ENCODE peak calls at places on chromosomes 5 and 9, in four cellular contexts. D is A549, K is K562, G is HepG2. U is an unnamed sample.

GRCh38 chr5:107631805-107632362 is 38.9 kb downstream of the EFNA5 start:
- DNase-seq in D (no peak), K (no peak), G (no peak), U (no peak)

GRCh38 chr9:10008101-10008799 is 604.6 kb downstream of the PTPRD start:
- DNase-seq in D (no peak), K (no peak), G (no peak), U (no peak)

GRCh38 chr5:133906303-133906702 is 62.1 kb downstream of the C5orf15 start:
- DNase-seq in D (no peak), K (peak), G (no peak), U (no peak)

GRCh38 chr5:131457193-131457592 is 177.8 kb downstream of the RAPGEF6 start:
- DNase-seq in D (no peak), K (no peak), G (no peak), U (no peak)

GRCh38 chr5:80941496-80941895 is 18.7 kb upstream of the RASGRF2 start:
- DNase-seq in D (no peak), K (no peak), G (no peak), U (no peak)

GRCh38 chr5:164844348-164844747 is 1338.9 kb downstream of the MAT2B start:
- DNase-seq in D (no peak), K (no peak), G (no peak), U (no peak)

GRCh38 chr5:96753848-96754247 is 53.9 kb downstream of the ERAP1 start:
- DNase-seq in D (no peak), K (no peak), G (no peak), U (no peak)

GRCh38 chr5:59184769-59185168 is 601.9 kb downstream of the RAB3C start:
- DNase-seq in D (no peak), K (no peak), G (no peak), U (no peak)

GRCh38 chr9:131824175-131824594 is 84.3 kb upstream of the RAPGEF1 start:
- DNase-seq in D (no peak), K (no peak), G (no peak), U (no peak)

GRCh38 chr5:135242021-135242480 is 157.0 kb downstream of the MACROH2A1 start:
- DNase-seq in D (no peak), K (no peak), G (no peak), U (peak)

GRCh38 chr5:114332925-114333324 is 28.9 kb upstream of the KCNN2 start:
- DNase-seq in D (no peak), K (no peak), G (no peak), U (peak)

GRCh38 chr5:164354138-164354751 is 848.8 kb downstream of the MAT2B start:
- DNase-seq in D (no peak), K (no peak), G (no peak), U (no peak)

GRCh38 chr5:114449836-114450515 is 88.1 kb downstream of the KCNN2 start:
- DNase-seq in D (peak), K (peak), G (peak), U (peak)

GRCh38 chr5:1916041-1917001 is 33.6 kb upstream of the IRX4 start:
- DNase-seq in D (no peak), K (no peak), G (no peak), U (no peak)

GRCh38 chr9:89408628-89409101 is 89.2 kb downstream of the SEMA4D start:
- DNase-seq in D (no peak), K (no peak), G (no peak), U (no peak)

GRCh38 chr5:151108566-151108965 is 27.7 kb upstream of the TNIP1 start:
- DNase-seq in D (no peak), K (no peak), G (no peak), U (no peak)

GRCh38 chr9:108889649-108890067 is 27.6 kb downstream of the ACTL7A start:
- DNase-seq in D (no peak), K (no peak), G (peak), U (peak)

GRCh38 chr5:65933295-65933694 is 6.9 kb downstream of the ERBIN start:
- DNase-seq in D (no peak), K (no peak), G (no peak), U (no peak)

GRCh38 chr9:133558191-133559126 is 24.0 kb downstream of the ADAMTSL2 start:
- DNase-seq in D (peak), K (peak), G (peak), U (peak)

GRCh38 chr9:84823426-84824271 is 154.1 kb downstream of the NTRK2 start:
- DNase-seq in D (no peak), K (no peak), G (no peak), U (no peak)

GRCh38 chr5:133123297-133123696 is 71.5 kb downstream of the HSPA4 start:
- DNase-seq in D (no peak), K (no peak), G (no peak), U (no peak)

GRCh38 chr5:131416729-131417128 is 152.9 kb downstream of the CDC42SE2 start:
- DNase-seq in D (no peak), K (no peak), G (no peak), U (no peak)

GRCh38 chr5:15013654-15014463 is 142.3 kb upstream of the ANKH start:
- DNase-seq in D (peak), K (peak), G (peak), U (peak)

GRCh38 chr5:107526263-107526937 is 144.3 kb downstream of the EFNA5 start:
- DNase-seq in D (no peak), K (no peak), G (no peak), U (peak)

GRCh38 chr9:109742759-109743388 is 37.1 kb upstream of the PALM2AKAP2 start:
- DNase-seq in D (no peak), K (no peak), G (no peak), U (no peak)

GRCh38 chr9:116303270-116303904 is 149.8 kb downstream of the PAPPA start:
- DNase-seq in D (no peak), K (no peak), G (no peak), U (no peak)

GRCh38 chr9:129596541-129597328 is 24.2 kb downstream of the C9orf50 start:
- DNase-seq in D (peak), K (peak), G (peak), U (peak)

GRCh38 chr5:131932235-131932634 is 13.2 kb downstream of the MEIKIN start:
- DNase-seq in D (no peak), K (no peak), G (no peak), U (no peak)

GRCh38 chr5:92930057-92930456 is 651.0 kb downstream of the NR2F1-AS1 start:
- DNase-seq in D (no peak), K (no peak), G (peak), U (no peak)

GRCh38 chr5:73908846-73909245 is 282.9 kb downstream of the ARHGEF28 start:
- DNase-seq in D (no peak), K (no peak), G (no peak), U (no peak)

GRCh38 chr9:89668216-89668867 is 63.5 kb downstream of the GADD45G start:
- DNase-seq in D (no peak), K (no peak), G (no peak), U (no peak)

GRCh38 chr9:36314740-36315139 is 56.5 kb upstream of the GNE start:
- DNase-seq in D (no peak), K (no peak), G (no peak), U (no peak)

GRCh38 chr9:108191065-108191464 is 664.7 kb downstream of the ACTL7B start:
- DNase-seq in D (no peak), K (no peak), G (no peak), U (peak)

GRCh38 chr9:98867434-98868168 is 60.1 kb downstream of the GALNT12 start:
- DNase-seq in D (no peak), K (peak), G (no peak), U (peak)

GRCh38 chr9:98865284-98865683 is 57.8 kb downstream of the GALNT12 start:
- DNase-seq in D (no peak), K (no peak), G (no peak), U (no peak)

GRCh38 chr9:98864257-98865180 is 57.0 kb downstream of the GALNT12 start:
- DNase-seq in D (no peak), K (no peak), G (no peak), U (peak)

GRCh38 chr9:98867109-98867433 is 59.6 kb downstream of the GALNT12 start:
- DNase-seq in D (no peak), K (no peak), G (no peak), U (no peak)

DNA sequence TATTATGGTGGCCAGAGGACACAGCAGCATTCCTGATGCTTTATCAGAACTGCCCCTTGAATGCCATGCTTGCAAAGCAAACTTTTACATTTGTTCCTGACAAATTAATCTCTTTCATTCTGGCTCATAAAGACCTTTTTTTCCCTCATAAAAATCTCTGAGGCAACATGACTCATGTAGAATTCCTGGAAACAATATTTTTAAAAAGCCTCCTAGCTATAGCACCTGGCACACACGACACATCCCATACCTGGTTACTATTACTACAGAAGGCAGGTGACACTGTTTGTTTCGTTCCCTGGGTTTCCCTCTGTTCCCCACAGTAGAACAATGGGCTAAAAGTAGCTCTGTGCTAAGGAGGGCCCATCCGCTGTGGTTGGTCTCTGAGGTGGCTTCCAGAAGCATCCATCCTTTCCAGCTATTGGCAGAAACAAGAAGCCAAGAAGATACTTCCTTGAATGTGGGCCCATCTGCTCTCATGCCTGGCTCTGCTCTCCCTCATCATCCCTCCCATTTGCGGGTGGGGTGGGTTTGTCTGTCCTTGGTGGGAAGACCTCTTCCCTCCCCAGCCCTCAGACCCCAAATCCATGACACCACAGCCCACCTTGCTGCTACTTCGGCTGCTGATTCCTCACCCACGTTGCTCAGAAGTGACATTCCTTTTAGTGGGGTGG is 59.1 kb downstream of the GALNT12 start:
- DNase-seq in D (no peak), K (no peak), G (no peak), U (no peak)
- H3K27ac ChIP-seq in D (peak), K (peak), G (no peak), U (peak)

GRCh38 chr9:136402067-136402466 is 2.1 kb upstream of the SNAPC4 start:
- DNase-seq in D (no peak), K (no peak), G (no peak), U (no peak)

GRCh38 chr9:136403915-136404800 is 4.2 kb upstream of the SNAPC4 start:
- DNase-seq in D (no peak), K (no peak), G (no peak), U (no peak)

GRCh38 chr9:136404801-136405136 is 4.8 kb upstream of the SNAPC4 start:
- DNase-seq in D (no peak), K (no peak), G (no peak), U (no peak)

GRCh38 chr9:136405481-136405880 is 4.9 kb downstream of the ENTR1 start:
- DNase-seq in D (no peak), K (no peak), G (no peak), U (no peak)

GRCh38 chr9:136403538-136403914 is 3.6 kb upstream of the SNAPC4 start:
- DNase-seq in D (no peak), K (no peak), G (no peak), U (no peak)
- TF ChIP-seq USF2 in D (no peak), K (no peak), G (no peak), U (no peak)

DNA sequence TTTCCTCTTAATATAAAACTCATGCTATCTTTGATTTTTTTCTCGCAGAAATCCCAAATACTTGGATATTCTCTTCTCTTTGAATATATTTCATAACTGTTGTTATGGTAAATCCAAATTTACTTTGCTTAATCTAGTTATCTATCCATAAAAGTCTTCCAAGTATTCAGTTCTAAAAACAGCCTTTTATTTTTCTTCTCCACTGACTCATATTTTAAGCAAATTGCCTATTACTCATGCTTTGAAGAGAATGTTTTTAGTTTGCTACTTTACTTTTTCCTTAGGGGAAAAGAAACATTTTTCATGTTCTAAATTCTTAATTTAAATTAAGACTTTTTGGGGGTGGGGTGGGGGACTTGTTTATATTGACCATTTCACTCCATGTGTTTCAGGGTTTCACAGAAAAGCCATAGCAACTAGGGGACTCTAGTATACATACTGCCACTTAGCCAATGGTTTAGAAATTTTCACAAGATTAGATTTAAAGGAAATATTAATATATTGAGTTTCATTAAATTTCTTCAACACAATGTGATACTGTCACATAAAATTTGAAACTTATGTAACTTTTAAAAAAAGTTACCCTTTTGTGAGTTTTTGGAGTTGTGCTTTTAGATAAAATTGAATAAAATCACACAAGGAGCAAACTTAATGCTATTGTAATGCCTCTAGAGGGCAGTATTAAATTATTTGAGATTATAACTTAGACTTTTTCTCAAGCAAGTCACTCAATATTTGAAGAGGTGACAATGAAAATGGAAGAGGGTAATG is 545.8 kb upstream of the ARRDC3 start:
- DNase-seq in D (peak), K (no peak), G (no peak), U (peak)
- TF ChIP-seq MAZ in D (no peak), K (no peak), G (no peak), U (no peak)

DNA sequence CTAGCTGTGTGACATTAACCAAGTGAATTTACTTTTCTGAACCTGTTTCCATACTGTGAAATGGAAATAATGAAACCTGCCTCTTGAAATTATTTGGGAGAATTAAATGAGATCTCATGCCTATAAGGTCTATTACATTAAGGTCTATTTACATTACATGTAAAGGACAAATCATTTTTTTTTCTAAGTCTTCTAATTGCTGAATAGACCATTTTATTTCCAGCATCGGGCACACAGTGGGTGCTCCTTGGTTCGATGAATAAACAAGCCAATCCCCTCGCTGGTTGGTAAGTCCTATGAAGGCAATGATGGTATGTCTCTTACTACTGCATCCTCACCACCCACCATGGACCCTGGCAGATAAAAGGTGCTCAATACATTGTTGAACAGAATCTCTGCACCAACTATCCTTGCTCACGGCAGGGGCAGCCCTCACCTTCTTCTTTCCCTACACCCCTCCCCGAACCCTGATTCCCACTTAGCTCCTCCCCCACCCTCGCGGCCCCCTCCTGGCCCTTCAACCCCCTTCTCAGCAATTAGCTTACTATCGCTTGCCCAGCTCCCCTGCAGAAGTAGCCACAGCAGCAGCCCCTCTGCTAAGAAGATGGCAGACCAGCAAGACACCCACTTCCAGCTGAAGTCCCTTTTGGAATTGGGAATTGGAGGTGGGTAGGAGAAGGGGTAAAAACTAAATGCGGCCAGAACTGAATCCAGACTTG is 3.0 kb downstream of the PCDH1 start:
- DNase-seq in D (no peak), K (no peak), G (no peak), U (no peak)
- H3K27ac ChIP-seq in D (no peak), K (no peak), G (no peak), U (no peak)

DNA sequence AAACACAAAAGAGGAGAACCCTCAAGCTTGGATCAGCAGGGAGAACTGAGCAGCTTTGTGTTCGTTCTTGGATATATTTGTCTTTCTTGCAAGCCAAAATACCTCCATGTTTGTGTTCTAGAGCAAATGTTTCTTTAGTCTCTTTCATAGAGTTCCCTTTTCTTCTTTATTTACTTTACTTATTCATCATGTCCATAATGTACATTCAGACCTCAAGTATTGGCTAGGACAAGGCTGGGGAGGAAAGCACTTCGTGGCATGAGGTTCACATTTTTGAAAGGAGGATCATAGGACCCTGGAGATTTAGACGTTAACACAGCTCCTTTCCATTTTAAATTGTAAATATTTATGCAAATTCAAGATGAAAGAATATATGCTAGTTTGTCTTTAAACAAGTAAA is 590.2 kb upstream of the MEF2C start:
- DNase-seq in D (no peak), K (no peak), G (no peak), U (no peak)
- TF ChIP-seq USF2 in D (no peak), K (no peak), G (no peak), U (no peak)

GRCh38 chr5:5409151-5409810 is 13.2 kb upstream of the ICE1 start:
- DNase-seq in D (no peak), K (no peak), G (no peak), U (peak)

GRCh38 chr5:5404376-5404775 is 18.1 kb upstream of the ICE1 start:
- DNase-seq in D (no peak), K (no peak), G (no peak), U (no peak)

GRCh38 chr5:5407924-5408323 is 14.6 kb upstream of the ICE1 start:
- DNase-seq in D (no peak), K (no peak), G (no peak), U (no peak)

GRCh38 chr5:5405441-5405840 is 17.0 kb upstream of the ICE1 start:
- DNase-seq in D (no peak), K (no peak), G (no peak), U (no peak)

DNA sequence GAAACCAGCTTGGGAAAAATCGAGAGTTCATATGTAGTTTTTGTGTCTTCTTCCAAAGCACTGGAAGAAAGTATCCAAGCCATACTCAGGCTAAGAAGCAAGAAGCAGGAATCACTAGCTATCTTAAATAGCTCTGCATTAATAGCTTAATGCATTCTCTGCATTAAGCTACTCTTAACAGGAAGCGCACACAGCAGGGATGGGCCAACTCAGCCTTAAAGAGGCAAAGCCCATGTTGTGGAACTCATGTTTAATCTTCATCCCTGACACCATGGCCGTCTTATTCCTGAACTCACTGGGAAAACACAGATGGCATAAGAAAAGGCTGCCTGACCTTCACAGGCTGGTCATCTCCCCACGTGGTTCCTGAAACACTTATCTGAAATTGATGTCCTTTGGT is 18.7 kb upstream of the ICE1 start:
- DNase-seq in D (no peak), K (no peak), G (no peak), U (no peak)
- TF ChIP-seq MAZ in D (no peak), K (no peak), G (no peak), U (no peak)

GRCh38 chr5:39716532-39716971 is 291.8 kb upstream of the DAB2 start:
- DNase-seq in D (peak), K (peak), G (peak), U (peak)
- H3K27ac ChIP-seq in D (peak), K (no peak), G (no peak), U (peak)

DNA sequence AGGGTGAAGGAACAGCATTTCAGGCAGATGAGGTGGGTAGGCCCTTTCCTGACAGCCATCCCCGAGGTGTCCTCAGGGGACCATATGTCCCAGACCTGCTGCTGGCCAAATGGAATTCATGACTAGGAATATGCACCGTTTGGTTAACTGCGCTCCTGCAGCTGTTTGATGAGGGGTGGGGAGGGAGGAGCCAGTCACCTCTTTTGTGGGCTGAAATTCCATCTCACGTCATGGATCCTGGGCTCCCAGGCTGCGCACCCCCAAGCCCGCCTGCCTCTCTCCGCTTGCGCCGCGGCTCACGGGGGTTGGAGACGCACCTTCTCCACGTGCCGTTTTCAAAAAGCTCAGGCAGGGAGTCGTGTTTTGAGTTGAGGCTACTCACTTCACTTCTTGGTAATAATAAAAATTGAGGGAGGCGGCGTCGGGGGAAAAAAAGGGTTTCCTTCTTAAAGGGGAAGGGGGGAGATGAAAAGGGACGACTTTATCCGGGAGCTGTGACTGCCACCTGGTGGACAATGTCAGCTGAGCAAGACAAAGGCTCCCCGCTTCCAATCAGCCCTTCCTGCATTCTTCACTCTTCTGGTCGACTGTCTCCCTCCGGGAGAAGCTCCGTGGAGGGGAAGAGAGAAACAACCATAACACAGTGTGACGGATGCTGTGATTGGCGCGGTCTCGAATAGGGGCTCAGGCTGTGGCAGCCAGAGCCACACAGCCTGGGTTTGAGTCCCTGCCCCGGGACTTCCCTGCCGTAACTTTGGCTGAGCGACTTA is 15.9 kb upstream of the C5orf47 start:
- DNase-seq in D (peak), K (peak), G (peak), U (peak)
- TF ChIP-seq USF2 in D (no peak), K (no peak), G (no peak), U (no peak)